ENCODE peak calls at places on chromosomes 3 and 15, in seven cellular contexts. W, D, J, G, Z, A and T are unnamed samples.

GRCh38 chr15:60635507-60636352 is 156.8 kb upstream of the ICE2 start:
- DNase-seq in W (no peak), D (peak; percentile 60), J (no peak), G (no peak), Z (no peak), A (no peak), T (no peak)

GRCh38 chr3:185656321-185656840 is 70.3 kb downstream of the SENP2 start:
- DNase-seq in W (no peak), D (peak; percentile 95), J (no peak), G (peak; percentile 98), Z (no peak), A (peak; percentile 80), T (peak; percentile 99)

GRCh38 chr3:185365281-185366211 is 2.6 kb downstream of the MAP3K13 start:
- DNase-seq in W (no peak), D (no peak), J (peak; percentile 80), G (no peak), Z (no peak), A (no peak), T (no peak)

GRCh38 chr15:86163771-86164170 is 84.1 kb downstream of the AGBL1 start:
- DNase-seq in W (no peak), D (no peak), J (no peak), G (no peak), Z (no peak), A (no peak), T (no peak)

GRCh38 chr3:28700728-28701127 is 352.1 kb upstream of the AZI2 start:
- DNase-seq in W (no peak), D (no peak), J (no peak), G (no peak), Z (no peak), A (no peak), T (no peak)

GRCh38 chr15:23567921-23568320 is 2.4 kb downstream of the MKRN3 start:
- DNase-seq in W (no peak), D (no peak), J (no peak), G (no peak), Z (no peak), A (no peak), T (no peak)

GRCh38 chr15:24676431-24676830 is 856 bp downstream of the NPAP1 start:
- DNase-seq in W (no peak), D (no peak), J (no peak), G (no peak), Z (no peak), A (no peak), T (no peak)

GRCh38 chr3:21170964-21171363 is 580.0 kb downstream of the ZNF385D start:
- DNase-seq in W (no peak), D (no peak), J (no peak), G (peak; percentile 14), Z (no peak), A (no peak), T (no peak)

GRCh38 chr3:181086011-181086410 is 96.5 kb upstream of the DNAJC19 start:
- DNase-seq in W (no peak), D (no peak), J (no peak), G (no peak), Z (no peak), A (no peak), T (no peak)

GRCh38 chr15:33048255-33048654 is 146.3 kb downstream of the FMN1 start:
- DNase-seq in W (no peak), D (peak; percentile 37), J (no peak), G (no peak), Z (no peak), A (no peak), T (no peak)

GRCh38 chr3:46811615-46812236 is 51.5 kb downstream of the MYL3 start:
- DNase-seq in W (no peak), D (no peak), J (peak; percentile 51), G (no peak), Z (no peak), A (peak; percentile 14), T (no peak)

GRCh38 chr15:81071130-81071529 is 62.9 kb upstream of the CFAP161 start:
- DNase-seq in W (no peak), D (peak; percentile 19), J (no peak), G (peak; percentile 56), Z (no peak), A (no peak), T (no peak)

GRCh38 chr3:172208586-172209332 is 169.4 kb downstream of the FNDC3B start:
- DNase-seq in W (no peak), D (peak; percentile 10), J (no peak), G (no peak), Z (no peak), A (no peak), T (no peak)

GRCh38 chr15:64151727-64152506 is at the start of gene SNX22:
- DNase-seq in W (peak; percentile 62), D (no peak), J (no peak), G (no peak), Z (no peak), A (peak; percentile 48), T (no peak)

GRCh38 chr15:51086409-51086808 is 8.3 kb downstream of the TNFAIP8L3 start:
- DNase-seq in W (no peak), D (no peak), J (no peak), G (no peak), Z (no peak), A (no peak), T (no peak)

GRCh38 chr3:9810846-9811245 is 784 bp downstream of the TTLL3 start:
- DNase-seq in W (no peak), D (no peak), J (no peak), G (no peak), Z (no peak), A (no peak), T (no peak)

GRCh38 chr15:71781179-71781964 is 29.0 kb upstream of the NR2E3 start:
- DNase-seq in W (no peak), D (peak; percentile 31), J (no peak), G (peak; percentile 51), Z (no peak), A (no peak), T (no peak)

GRCh38 chr3:194577985-194578905 is 55.0 kb downstream of the TMEM44 start:
- DNase-seq in W (peak; percentile 40), D (peak; percentile 96), J (no peak), G (peak; percentile 96), Z (peak; percentile 10), A (no peak), T (no peak)

GRCh38 chr3:12180218-12180617 is 21.5 kb upstream of the TIMP4 start:
- DNase-seq in W (no peak), D (peak; percentile 68), J (no peak), G (peak; percentile 84), Z (no peak), A (peak; percentile 47), T (no peak)

GRCh38 chr3:146505496-146505895 is 36.1 kb upstream of the PLSCR2 start:
- DNase-seq in W (no peak), D (no peak), J (no peak), G (no peak), Z (no peak), A (no peak), T (no peak)

GRCh38 chr3:111963424-111963823 is 15.4 kb upstream of the ABHD10 start:
- DNase-seq in W (no peak), D (peak; percentile 66), J (no peak), G (peak; percentile 56), Z (no peak), A (no peak), T (peak; percentile 65)

GRCh38 chr15:42104095-42104891 is 9.9 kb upstream of the PLA2G4D start:
- DNase-seq in W (no peak), D (no peak), J (no peak), G (no peak), Z (no peak), A (no peak), T (no peak)

GRCh38 chr3:118628704-118629341 is 405.8 kb downstream of the IGSF11 start:
- DNase-seq in W (peak; percentile 72), D (peak; percentile 38), J (peak; percentile 15), G (peak; percentile 33), Z (no peak), A (peak; percentile 26), T (peak; percentile 35)

GRCh38 chr3:135229018-135229495 is 434.0 kb downstream of the EPHB1 start:
- DNase-seq in W (no peak), D (no peak), J (peak; percentile 95), G (no peak), Z (no peak), A (no peak), T (no peak)

GRCh38 chr3:183823963-183824362 is 1.4 kb downstream of the MAP6D1 start:
- DNase-seq in W (no peak), D (no peak), J (no peak), G (no peak), Z (no peak), A (no peak), T (no peak)

GRCh38 chr3:71050521-71051258 is 532.8 kb downstream of the FOXP1 start:
- DNase-seq in W (no peak), D (peak; percentile 76), J (no peak), G (no peak), Z (no peak), A (no peak), T (no peak)

GRCh38 chr3:123129532-123129931 is 62.7 kb downstream of the PDIA5 start:
- DNase-seq in W (peak; percentile 85), D (no peak), J (no peak), G (no peak), Z (no peak), A (no peak), T (no peak)

GRCh38 chr3:170486398-170486797 is 67.7 kb downstream of the CLDN11 start:
- DNase-seq in W (no peak), D (no peak), J (no peak), G (no peak), Z (no peak), A (no peak), T (no peak)